ENCODE peak calls at places on chromosome 18, in ten cellular contexts. B is adipocyte; U is right cardiac atrium; Q is CD8-positive, alpha-beta memory T cell; X is HAP-1; S is cardiac muscle cell; N is small intestine; E is lower lobe of right lung; O is sigmoid colon; K is body of pancreas. V is an unnamed sample. For H3K4me1 and H3K9me3, the result is how much of the 10 kb centered on the place peaks cover.

GRCh38 chr18:70228546-70228945 is 23.1 kb upstream of the RTTN start:
- DNase-seq in E (no peak), O (no peak), X (no peak), K (no peak), N (peak), S (no peak), U (no peak), B (no peak), Q (no peak), V (no peak)

GRCh38 chr18:12839057-12839525 is 44.9 kb downstream of the PTPN2 start:
- DNase-seq in K (no peak), X (no peak), U (no peak), O (no peak), B (no peak), Q (no peak), N (peak), S (no peak), E (no peak), V (no peak)

GRCh38 chr18:57113783-57114465 is 33.0 kb upstream of the BOD1L2 start:
- DNase-seq in Q (no peak), S (no peak), N (no peak), O (no peak), K (no peak), U (no peak), X (no peak), B (no peak), E (no peak), V (no peak)

GRCh38 chr18:59446012-59446411 is 86.9 kb upstream of the LMAN1 start:
- DNase-seq in O (no peak), E (no peak), B (peak), N (no peak), Q (no peak), X (no peak), K (no peak), U (no peak), S (peak), V (no peak)

GRCh38 chr18:33802955-33803354 is 224.9 kb downstream of the ASXL3 start:
- DNase-seq in K (peak), E (no peak), B (no peak), X (no peak), O (no peak), N (peak), S (no peak), U (no peak), Q (no peak), V (no peak)

GRCh38 chr18:58209326-58209725 is 165.3 kb downstream of the NEDD4L start:
- DNase-seq in B (no peak), O (no peak), S (no peak), Q (no peak), U (no peak), N (no peak), X (no peak), K (no peak), E (no peak), V (no peak)

GRCh38 chr18:36386150-36386920 is 88.8 kb downstream of the FHOD3 start:
- DNase-seq in O (no peak), X (no peak), E (no peak), N (no peak), Q (no peak), S (no peak), B (no peak), K (no peak), U (no peak), V (no peak)

GRCh38 chr18:35620765-35621164 is 39.2 kb downstream of the GALNT1 start:
- DNase-seq in X (no peak), N (no peak), E (no peak), B (no peak), U (no peak), S (peak), O (no peak), K (peak), Q (no peak), V (no peak)

GRCh38 chr18:75110311-75110710 is 98.6 kb downstream of the PTGR3 start:
- DNase-seq in E (no peak), B (no peak), U (no peak), O (no peak), K (no peak), X (no peak), S (no peak), N (no peak), Q (no peak), V (no peak)

GRCh38 chr18:69715322-69715721 is 232.4 kb downstream of the CD226 start:
- DNase-seq in B (no peak), S (no peak), X (no peak), Q (no peak), E (no peak), K (no peak), N (no peak), O (no peak), U (no peak), V (no peak)

GRCh38 chr18:11578799-11579198 is 30.6 kb upstream of the SLC35G4 start:
- DNase-seq in X (no peak), S (no peak), Q (no peak), U (no peak), O (no peak), E (no peak), K (no peak), B (no peak), N (no peak), V (no peak)

GRCh38 chr18:75070625-75071483 is 138.1 kb downstream of the PTGR3 start:
- DNase-seq in K (peak), B (peak), Q (peak), E (no peak), S (peak), U (no peak), N (peak), O (no peak), X (no peak), V (no peak)

GRCh38 chr18:5434425-5434824 is 109.4 kb downstream of the EPB41L3 start:
- DNase-seq in N (no peak), E (no peak), U (no peak), X (no peak), B (no peak), K (no peak), O (no peak), Q (no peak), S (no peak), V (no peak)

GRCh38 chr18:48597671-48598070 is 58.8 kb downstream of the CTIF start:
- DNase-seq in O (no peak), X (no peak), U (no peak), N (no peak), K (no peak), Q (no peak), E (no peak), B (no peak), S (no peak), V (no peak)

GRCh38 chr18:40019797-40020392 is 1935.1 kb upstream of the PIK3C3 start:
- DNase-seq in S (no peak), E (no peak), O (no peak), U (no peak), N (no peak), Q (no peak), K (no peak), B (no peak), X (no peak), V (no peak)

GRCh38 chr18:5073026-5073944 is 123.8 kb downstream of the AKAIN1 start:
- DNase-seq in B (peak), U (no peak), K (peak), E (no peak), N (peak), S (peak), O (no peak), X (peak), Q (no peak), V (peak)

GRCh38 chr18:45957100-45957499 is 10.0 kb downstream of the EPG5 start:
- DNase-seq in U (no peak), Q (no peak), O (no peak), S (peak), K (no peak), N (no peak), B (peak), E (no peak), X (no peak), V (no peak)

GRCh38 chr18:77766421-77766820 is 516.8 kb downstream of the GALR1 start:
- DNase-seq in U (no peak), E (no peak), S (no peak), O (no peak), B (no peak), X (no peak), N (no peak), K (no peak), Q (no peak), V (no peak)

GRCh38 chr18:78080761-78081160 is 831.1 kb downstream of the GALR1 start:
- DNase-seq in N (no peak), S (no peak), U (no peak), X (no peak), E (no peak), O (no peak), K (no peak), B (no peak), Q (no peak), V (no peak)

GRCh38 chr18:48408111-48408726 is 964 bp downstream of the ZBTB7C start:
- DNase-seq in Q (no peak), O (no peak), X (no peak), E (peak), N (no peak), B (peak), K (peak), S (no peak), U (peak), V (no peak)

GRCh38 chr18:43170586-43170985 is 55.1 kb upstream of the RIT2 start:
- DNase-seq in X (no peak), U (no peak), Q (no peak), N (no peak), K (no peak), O (no peak), E (no peak), B (no peak), S (no peak), V (no peak)

GRCh38 chr18:80147037-80147417 is 38.0 kb downstream of the ADNP2 start:
- DNase-seq in Q (no peak), K (no peak), N (peak), X (no peak), U (no peak), B (no peak), O (no peak), S (peak), E (no peak), V (peak)

GRCh38 chr18:59846814-59847490 is 52.8 kb upstream of the PMAIP1 start:
- DNase-seq in B (peak), O (peak), U (no peak), Q (no peak), X (no peak), N (peak), K (no peak), S (peak), E (no peak), V (peak)

GRCh38 chr18:24138281-24138883 is 480 bp upstream of the CABYR start:
- DNase-seq in E (no peak), K (no peak), X (no peak), O (no peak), N (no peak), B (no peak), Q (no peak), U (no peak), S (peak), V (peak)

GRCh38 chr18:32848836-32849235 is 76.0 kb upstream of the KLHL14 start:
- DNase-seq in O (no peak), N (no peak), B (no peak), X (no peak), S (no peak), E (no peak), Q (no peak), U (no peak), K (no peak), V (no peak)

GRCh38 chr18:76557026-76557575 is 62.1 kb upstream of the ZNF516 start:
- DNase-seq in Q (no peak), B (peak), N (no peak), U (no peak), X (no peak), E (no peak), K (no peak), S (no peak), O (no peak), V (no peak)

GRCh38 chr18:60145776-60146175 is 226.8 kb downstream of the MC4R start:
- DNase-seq in U (no peak), E (no peak), Q (no peak), B (no peak), N (no peak), S (no peak), O (no peak), K (no peak), X (no peak), V (no peak)

GRCh38 chr18:853471-853870 is 41.4 kb upstream of the YES1 start:
- DNase-seq in N (no peak), U (no peak), S (no peak), O (no peak), X (no peak), K (no peak), B (no peak), Q (no peak), E (no peak), V (no peak)

GRCh38 chr18:24632158-24632988 is 171.9 kb downstream of the HRH4 start:
- DNase-seq in E (no peak), U (no peak), K (no peak), S (no peak), X (no peak), O (no peak), N (no peak), Q (no peak), B (no peak), V (no peak)

GRCh38 chr18:12849548-12849947 is 34.5 kb downstream of the PTPN2 start:
- DNase-seq in N (no peak), U (no peak), B (no peak), Q (no peak), S (no peak), O (no peak), X (no peak), E (no peak), K (no peak), V (peak)

GRCh38 chr18:39825485-39825884 is 2129.5 kb upstream of the PIK3C3 start:
- DNase-seq in U (no peak), K (no peak), X (no peak), E (no peak), O (no peak), B (peak), N (no peak), S (no peak), Q (no peak), V (no peak)

GRCh38 chr18:22188551-22189267 is 19.3 kb downstream of the GATA6 start:
- DNase-seq in U (no peak), E (no peak), N (no peak), S (peak), B (no peak), K (no peak), Q (no peak), O (no peak), X (no peak), V (no peak)

GRCh38 chr18:22193466-22193865 is 24.1 kb downstream of the GATA6 start:
- DNase-seq in N (peak), U (no peak), Q (no peak), S (peak), O (no peak), X (no peak), E (no peak), B (no peak), K (no peak), V (no peak)

GRCh38 chr18:22191986-22192385 is 22.6 kb downstream of the GATA6 start:
- DNase-seq in U (peak), N (no peak), S (peak), O (no peak), E (no peak), B (no peak), K (no peak), X (no peak), Q (no peak), V (no peak)

GRCh38 chr18:22189431-22189830 is 20.0 kb downstream of the GATA6 start:
- DNase-seq in B (peak), U (no peak), N (no peak), E (no peak), Q (no peak), K (no peak), O (no peak), S (peak), X (no peak), V (no peak)

GRCh38 chr18:22191346-22191710 is 21.9 kb downstream of the GATA6 start:
- DNase-seq in B (no peak), N (no peak), K (no peak), O (no peak), S (peak), X (no peak), U (no peak), E (no peak), Q (no peak), V (no peak)
- H3K4me1 ChIP-seq in B (under half), N (under half), K (half or more), O (under half), S (half or more), X (under half), U (under half), E (half or more), Q (under half), V (half or more)

GRCh38 chr18:62420151-62420512 is 95.0 kb downstream of the TNFRSF11A start:
- DNase-seq in N (peak), X (no peak), B (peak), O (no peak), Q (no peak), E (no peak), S (peak), U (no peak), K (peak), V (no peak)
- H3K4me3 ChIP-seq in N (no peak), X (no peak), B (peak), O (no peak), Q (peak), E (peak), S (no peak), U (no peak), K (no peak), V (no peak)

DNA sequence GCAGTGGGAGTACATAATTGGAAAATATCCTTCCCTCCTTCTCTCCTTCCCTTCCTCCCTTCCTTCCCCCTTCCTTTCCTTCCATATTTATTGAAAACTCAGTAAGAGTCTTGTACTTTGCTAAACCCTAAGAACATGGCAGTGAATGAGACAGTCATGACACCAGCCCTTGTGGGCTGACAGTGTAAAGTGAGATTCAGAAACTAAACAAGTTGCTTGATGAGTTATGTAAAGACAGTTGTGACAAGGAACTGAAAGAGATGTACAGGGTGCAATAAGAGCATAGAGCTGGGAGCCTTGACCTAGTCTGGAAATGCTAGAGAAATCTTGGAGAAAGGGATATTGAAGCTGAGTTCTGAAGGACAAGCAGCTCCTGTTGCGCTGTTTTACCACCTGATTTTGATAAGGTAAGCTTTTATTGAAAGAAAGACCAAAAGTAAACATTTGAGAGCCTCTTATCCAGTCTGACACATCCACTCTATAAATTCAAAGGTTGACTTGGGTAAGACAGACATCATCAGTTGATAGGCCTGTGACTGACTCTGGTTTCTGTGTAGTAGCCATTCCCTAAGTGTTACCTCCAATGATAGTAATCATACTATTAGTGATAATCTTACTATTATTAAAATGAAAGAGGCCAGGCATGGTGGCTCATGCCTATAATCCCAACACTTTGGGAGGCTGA is 66.5 kb upstream of the SKOR2 start:
- DNase-seq in S (no peak), O (no peak), X (no peak), U (no peak), E (no peak), Q (no peak), K (no peak), N (no peak), B (no peak), V (no peak)
- H3K9me3 ChIP-seq in S (under half), O (under half), X (under half), U (under half), E (under half), Q (under half), K (under half), N (under half), B (under half), V (under half)

GRCh38 chr18:63183952-63184351 is 135.6 kb downstream of the BCL2 start:
- DNase-seq in K (no peak), B (no peak), U (no peak), N (no peak), X (no peak), E (no peak), O (no peak), S (no peak), Q (no peak), V (no peak)

GRCh38 chr18:63181706-63182105 is 137.9 kb downstream of the BCL2 start:
- DNase-seq in K (no peak), S (no peak), N (no peak), O (no peak), X (no peak), U (no peak), B (no peak), Q (no peak), E (no peak), V (no peak)

GRCh38 chr18:63182861-63183260 is 136.7 kb downstream of the BCL2 start:
- DNase-seq in O (no peak), B (no peak), X (no peak), S (no peak), N (no peak), Q (no peak), E (no peak), K (no peak), U (no peak), V (no peak)

GRCh38 chr18:63182247-63182771 is 137.3 kb downstream of the BCL2 start:
- DNase-seq in K (no peak), E (no peak), O (peak), Q (no peak), S (no peak), N (peak), X (no peak), U (no peak), B (no peak), V (no peak)

GRCh38 chr18:63183263-63183662 is 136.3 kb downstream of the BCL2 start:
- DNase-seq in S (no peak), Q (no peak), N (no peak), B (no peak), X (no peak), K (no peak), O (no peak), U (no peak), E (no peak), V (no peak)
- H3K4me1 ChIP-seq in S (under half), Q (under half), N (under half), B (under half), X (under half), K (under half), O (half or more), U (under half), E (under half), V (under half)

GRCh38 chr18:3121256-3121655 is 98.5 kb downstream of the MYOM1 start:
- DNase-seq in U (no peak), N (no peak), E (no peak), K (no peak), X (no peak), S (peak), B (no peak), O (no peak), Q (no peak), V (no peak)
- H3K4me3 ChIP-seq in U (no peak), N (no peak), E (no peak), K (no peak), X (no peak), S (no peak), B (no peak), O (no peak), Q (no peak), V (no peak)

DNA sequence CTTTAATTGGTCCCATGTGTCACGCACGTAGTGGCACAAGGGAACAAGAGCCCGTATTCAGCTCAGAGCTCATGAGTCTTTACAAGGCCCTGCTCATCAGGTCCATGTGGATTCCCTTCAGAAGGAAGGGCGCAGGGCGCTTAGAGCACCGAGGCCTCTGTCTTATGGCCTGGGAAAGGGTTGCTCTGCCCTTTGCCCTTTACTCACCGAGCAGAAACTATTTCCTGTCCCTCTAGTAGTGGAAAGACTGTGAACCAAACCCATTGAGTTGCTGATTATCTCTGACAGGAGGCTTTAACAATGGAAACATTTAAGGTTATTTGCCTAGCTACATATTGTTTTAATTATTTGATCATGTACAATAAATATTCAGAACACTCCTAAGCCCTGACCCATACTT is 102.0 kb upstream of the ACAA2 start:
- DNase-seq in S (no peak), O (no peak), K (no peak), U (no peak), X (no peak), B (no peak), Q (no peak), N (peak), E (no peak), V (no peak)
- H3K9me3 ChIP-seq in S (under half), O (under half), K (under half), U (under half), X (under half), B (under half), Q (under half), N (under half), E (under half), V (under half)

V was measured in Caco-2.